ENCODE peak calls at places on chromosomes 11 and 22, in five cellular contexts. N, G, B, I and U are unnamed samples.

GRCh38 chr22:27866136-27867091 is 52.6 kb downstream of the PITPNB start:
- DNase-seq in I (no peak), G (no peak), B (no peak), N (no peak), U (no peak)

GRCh38 chr11:132310390-132311375 is 940.3 kb downstream of the NTM start:
- DNase-seq in N (no peak), I (no peak), G (no peak), B (no peak), U (no peak)

GRCh38 chr11:61507012-61507768 is 1.4 kb upstream of the LRRC10B start:
- DNase-seq in N (no peak), G (no peak), B (no peak), I (no peak), U (no peak)

GRCh38 chr11:27266125-27266524 is 96.9 kb downstream of the CCDC34 start:
- DNase-seq in N (no peak), B (no peak), G (no peak), I (no peak), U (no peak)

GRCh38 chr11:2445107-2445947 is 519 bp downstream of the KCNQ1 start:
- DNase-seq in G (no peak), B (no peak), I (no peak), N (no peak), U (peak)

GRCh38 chr11:6298605-6299004 is 21.7 kb downstream of the CAVIN3 start:
- DNase-seq in G (peak), N (no peak), I (no peak), B (no peak), U (no peak)

GRCh38 chr22:45082795-45083194 is 73.0 kb upstream of the PHF21B start:
- DNase-seq in B (no peak), G (no peak), N (no peak), I (no peak), U (no peak)

GRCh38 chr11:3121931-3122774 is 43.0 kb downstream of the OSBPL5 start:
- DNase-seq in G (peak), N (no peak), I (no peak), B (no peak), U (peak)

GRCh38 chr22:49412236-49412635 is 415.4 kb downstream of the BRD1 start:
- DNase-seq in N (no peak), B (no peak), G (no peak), I (no peak), U (no peak)

GRCh38 chr11:28833670-28834069 is 725.5 kb downstream of the METTL15 start:
- DNase-seq in I (no peak), N (no peak), G (no peak), B (no peak), U (no peak)

GRCh38 chr22:43213066-43213465 is 26.1 kb upstream of the TTLL12 start:
- DNase-seq in N (no peak), B (no peak), I (no peak), G (no peak), U (no peak)

GRCh38 chr11:88098289-88098688 is 77.0 kb downstream of the RAB38 start:
- DNase-seq in B (no peak), G (no peak), N (no peak), I (no peak), U (no peak)

GRCh38 chr11:24457985-24458384 is 38.9 kb upstream of the LUZP2 start:
- DNase-seq in G (no peak), I (no peak), N (no peak), B (no peak), U (no peak)

GRCh38 chr11:86476109-86476861 is 101.6 kb downstream of the CCDC81 start:
- DNase-seq in I (no peak), B (no peak), G (peak), N (no peak), U (no peak)

GRCh38 chr11:64894070-64894811 is 15.8 kb upstream of the EHD1 start:
- DNase-seq in I (peak), G (peak), B (no peak), N (peak), U (peak)

GRCh38 chr11:3150726-3151125 is 14.4 kb downstream of the OSBPL5 start:
- DNase-seq in G (no peak), B (no peak), I (no peak), N (no peak), U (no peak)

GRCh38 chr11:122170815-122171475 is 54.9 kb upstream of the BLID start:
- DNase-seq in N (no peak), G (no peak), I (no peak), B (no peak), U (no peak)

GRCh38 chr11:3162410-3163240 is 2.5 kb downstream of the OSBPL5 start:
- DNase-seq in G (peak), B (no peak), I (peak), N (no peak), U (peak)

GRCh38 chr22:19376971-19377370 is 54.6 kb downstream of the HIRA start:
- DNase-seq in N (no peak), G (no peak), I (no peak), B (no peak), U (no peak)

GRCh38 chr22:37284807-37285355 is 2.6 kb downstream of the CYTH4 start:
- DNase-seq in B (no peak), G (peak), N (peak), I (peak), U (peak)

GRCh38 chr22:25485626-25486545 is 78.6 kb upstream of the GRK3 start:
- DNase-seq in B (no peak), N (no peak), G (no peak), I (no peak), U (no peak)

GRCh38 chr11:117220999-117221774 is 10.7 kb downstream of the PCSK7 start:
- DNase-seq in I (no peak), B (no peak), N (peak), G (peak), U (no peak)

GRCh38 chr11:116637766-116638165 is 135.0 kb downstream of the BUD13 start:
- DNase-seq in I (no peak), G (no peak), B (peak), N (no peak), U (no peak)

GRCh38 chr11:27718346-27718852 is 18.1 kb upstream of the BDNF start:
- DNase-seq in B (no peak), G (peak), N (no peak), I (no peak), U (no peak)

GRCh38 chr11:23866641-23867040 is 630.2 kb upstream of the LUZP2 start:
- DNase-seq in I (no peak), B (no peak), N (no peak), G (no peak), U (no peak)

GRCh38 chr11:121210445-121210970 is 82.1 kb upstream of the SC5D start:
- DNase-seq in B (no peak), I (no peak), G (no peak), N (no peak), U (no peak)

GRCh38 chr11:6598555-6598954 is 4.9 kb downstream of the RRP8 start:
- DNase-seq in I (no peak), G (no peak), B (peak), N (no peak), U (no peak)

GRCh38 chr11:126495281-126495680 is 139.8 kb downstream of the ST3GAL4 start:
- DNase-seq in B (no peak), N (no peak), G (no peak), I (no peak), U (no peak)

DNA sequence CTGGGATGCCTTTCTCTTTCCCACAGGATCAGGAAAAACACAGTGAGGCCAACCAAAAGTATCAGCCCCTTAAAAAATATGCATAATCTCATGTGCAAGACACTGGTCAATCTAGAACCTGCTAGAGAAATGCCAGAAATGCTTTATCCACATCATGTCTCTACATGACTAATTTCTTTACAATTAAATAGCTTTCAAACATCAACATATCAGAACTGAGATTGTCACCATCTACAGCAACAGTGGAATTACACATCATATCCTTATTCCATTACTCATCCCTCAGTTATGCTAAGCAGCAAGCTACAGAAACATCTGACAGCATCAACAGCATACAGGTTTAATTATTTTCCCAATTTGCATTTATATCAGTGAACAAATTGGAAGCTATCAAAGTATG is 78.8 kb downstream of the DDIAS start:
- DNase-seq in N (no peak), G (no peak), B (no peak), I (no peak), U (no peak)
- TF ChIP-seq POLR2AphosphoS5 in N (no peak), G (no peak), B (no peak), I (no peak), U (no peak)

DNA sequence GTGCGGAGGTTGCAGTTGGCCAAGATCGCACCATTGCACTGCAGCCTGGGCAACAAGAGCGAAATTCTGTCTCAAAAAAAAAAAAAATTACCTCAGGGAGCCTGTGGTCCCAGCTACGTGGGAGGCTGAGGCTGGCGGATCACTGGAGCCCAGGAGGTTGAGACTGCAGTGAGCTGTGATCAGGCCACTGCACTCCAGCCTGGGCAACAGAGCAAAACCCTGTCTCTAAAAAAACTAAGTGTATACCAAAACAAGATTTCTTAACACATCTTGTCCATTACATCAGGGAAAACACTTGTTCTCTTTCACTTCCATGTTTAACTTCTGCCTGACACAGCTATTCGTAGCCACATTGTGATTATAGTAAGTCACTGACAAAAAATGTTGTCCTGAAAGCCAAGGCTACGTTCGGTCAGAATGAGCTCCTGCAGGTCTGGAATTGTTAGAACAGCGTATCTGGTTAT is 1.4 kb downstream of the TMEM80 start:
- DNase-seq in I (no peak), B (no peak), G (no peak), N (no peak), U (no peak)
- TF ChIP-seq POLR2AphosphoS5 in I (no peak), B (peak), G (peak), N (no peak), U (peak)

DNA sequence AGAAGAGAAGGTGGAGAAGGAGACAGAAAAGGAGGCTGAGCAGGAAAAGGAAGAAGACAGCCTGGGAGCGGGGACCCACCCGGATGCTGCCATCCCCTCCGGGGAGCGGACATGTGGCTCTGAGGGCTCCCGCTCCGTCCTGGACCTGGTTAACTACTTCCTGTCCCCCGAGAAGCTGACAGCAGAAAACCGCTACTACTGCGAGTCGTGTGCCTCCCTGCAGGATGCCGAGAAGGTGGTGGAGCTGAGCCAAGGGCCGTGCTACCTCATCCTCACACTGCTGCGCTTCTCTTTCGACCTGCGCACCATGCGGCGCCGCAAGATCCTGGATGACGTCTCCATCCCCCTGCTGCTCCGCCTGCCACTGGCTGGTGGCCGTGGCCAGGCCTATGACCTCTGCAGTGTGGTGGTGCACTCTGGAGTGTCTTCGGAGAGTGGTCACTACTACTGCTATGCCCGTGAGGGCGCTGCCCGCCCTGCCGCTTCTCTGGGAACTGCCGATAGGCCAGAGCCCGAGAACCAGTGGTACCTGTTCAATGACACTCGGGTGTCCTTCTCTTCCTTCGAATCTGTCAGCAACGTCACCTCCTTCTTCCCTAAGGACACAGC is 21.4 kb downstream of the USP35 start:
- DNase-seq in N (no peak), G (no peak), I (no peak), B (no peak), U (peak)
- TF ChIP-seq POLR2AphosphoS5 in N (no peak), G (no peak), I (no peak), B (peak), U (peak)

DNA sequence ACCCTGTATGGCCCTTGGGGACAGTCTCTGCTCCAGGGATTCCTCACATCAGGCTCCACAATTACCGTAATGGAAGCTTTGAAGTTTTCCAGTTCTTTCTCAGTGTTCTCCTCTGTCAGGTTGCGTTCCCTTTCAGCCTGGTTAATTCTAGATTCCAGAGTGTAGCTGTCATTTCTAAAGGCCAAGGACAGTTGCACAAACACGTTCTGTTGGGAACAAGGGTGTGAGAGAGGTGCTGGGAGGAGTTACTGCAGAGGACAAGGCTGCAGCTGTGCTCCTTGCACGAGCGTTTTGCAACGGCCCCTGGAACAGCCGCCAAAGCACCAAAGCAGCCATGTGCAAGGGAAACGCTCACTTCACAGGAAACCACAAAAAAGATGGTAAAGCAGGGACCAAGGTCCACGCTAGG is 35.9 kb upstream of the LYVE1 start:
- DNase-seq in I (no peak), B (peak), G (peak), N (no peak), U (no peak)
- TF ChIP-seq POLR2AphosphoS5 in I (no peak), B (peak), G (no peak), N (no peak), U (peak)

DNA sequence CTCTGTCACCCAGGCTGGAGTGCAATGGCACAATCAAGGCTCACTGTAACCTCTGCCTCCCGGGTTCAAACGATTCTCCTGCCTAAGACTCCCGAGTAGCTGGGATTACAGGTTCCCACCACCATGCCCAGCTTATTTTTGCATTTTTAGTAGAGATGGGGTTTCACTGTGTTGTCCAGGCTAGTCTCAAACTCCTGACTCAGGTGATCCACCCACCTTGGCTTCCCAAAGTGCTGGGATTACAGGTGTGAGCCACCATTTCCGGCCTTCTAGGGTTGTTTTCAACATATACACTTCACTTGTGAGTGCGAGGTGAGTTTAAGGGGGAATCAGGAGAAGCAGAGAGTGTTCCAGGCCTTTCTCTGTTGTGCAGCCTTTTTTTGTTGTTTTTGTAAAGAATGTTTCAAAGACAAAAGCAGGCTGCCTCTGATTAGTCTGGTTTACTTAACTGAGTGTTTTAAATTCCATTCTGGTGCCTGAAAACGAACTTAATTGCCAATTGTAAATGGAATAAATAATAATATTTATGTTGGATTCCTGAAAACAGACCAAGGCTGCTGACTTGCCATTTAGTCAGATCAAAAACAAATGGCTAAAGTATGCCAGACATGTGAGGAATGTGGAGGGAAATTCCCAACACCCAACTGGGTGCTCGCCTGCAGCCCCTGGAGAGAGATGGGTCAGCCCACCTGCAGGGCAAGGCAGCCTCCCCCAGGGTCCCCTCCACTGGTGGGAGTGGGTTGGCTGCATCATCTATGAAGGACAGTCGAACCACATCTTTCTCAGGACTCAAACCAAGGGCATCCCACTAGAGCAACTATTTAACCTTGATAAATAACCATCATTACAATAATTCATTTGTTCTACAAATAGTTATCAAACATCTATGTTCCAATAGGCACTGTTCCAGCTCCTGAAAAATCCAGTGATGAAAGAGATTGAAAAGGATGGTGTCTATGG is 4.6 kb upstream of the RANGAP1 start:
- DNase-seq in G (no peak), B (no peak), I (no peak), N (no peak), U (no peak)
- TF ChIP-seq POLR2AphosphoS5 in G (no peak), B (peak), I (no peak), N (no peak), U (no peak)